ENCODE peak calls at places on chromosomes 11 and 22, in nine cellular contexts. E, Q, S, N, U, V, Z, D and X are unnamed samples.
A peak's percentile ranks its signal among the peaks of the same experiment; 100 is the strongest.

GRCh38 chr11:115368616-115369015 is 135.6 kb downstream of the CADM1 start:
- DNase-seq in S (no peak), N (no peak), E (no peak), D (no peak), V (no peak), Q (no peak), U (no peak), Z (no peak), X (no peak)

GRCh38 chr22:47568700-47569099 is 806.2 kb downstream of the TBC1D22A start:
- DNase-seq in D (no peak), V (no peak), Q (no peak), N (no peak), Z (no peak), S (no peak), E (no peak), U (no peak), X (no peak)

GRCh38 chr11:61736310-61736709 is 16.1 kb upstream of the MYRF start:
- DNase-seq in V (no peak), U (peak; percentile 76), S (no peak), Q (no peak), D (no peak), Z (no peak), N (no peak), E (no peak), X (no peak)

GRCh38 chr22:41636467-41636866 is 15.4 kb downstream of the XRCC6 start:
- DNase-seq in N (no peak), Q (peak; percentile 32), V (no peak), D (peak; percentile 79), Z (no peak), S (peak; percentile 40), E (no peak), U (peak; percentile 40), X (peak; percentile 69)

GRCh38 chr22:23613193-23613973 is 18.7 kb downstream of the DRICH1 start:
- DNase-seq in D (no peak), Q (no peak), S (no peak), U (no peak), E (no peak), Z (no peak), V (no peak), N (no peak), X (no peak)

GRCh38 chr11:62976109-62976508 is 8.7 kb downstream of the SLC22A6 start:
- DNase-seq in D (no peak), E (no peak), U (no peak), Z (no peak), N (no peak), Q (no peak), S (no peak), V (no peak), X (peak; percentile 8)

GRCh38 chr11:35944503-35945136 is 758 bp downstream of the LDLRAD3 start:
- DNase-seq in Z (no peak), S (no peak), D (no peak), N (no peak), E (no peak), Q (peak; percentile 21), U (no peak), V (no peak), X (peak; percentile 77)

GRCh38 chr11:101127348-101127698 is 2.3 kb downstream of the PGR start:
- DNase-seq in U (no peak), Q (peak; percentile 40), E (peak; percentile 26), N (peak; percentile 32), S (peak; percentile 56), Z (no peak), D (peak; percentile 31), V (no peak), X (peak; percentile 73)

GRCh38 chr11:124717421-124717785 is 22.3 kb upstream of the NRGN start:
- DNase-seq in S (no peak), E (no peak), Q (no peak), Z (no peak), D (no peak), V (no peak), N (no peak), U (no peak), X (no peak)

GRCh38 chr11:124717786-124718634 is 21.7 kb upstream of the NRGN start:
- DNase-seq in D (no peak), Z (no peak), N (no peak), V (no peak), S (peak; percentile 73), U (no peak), Q (no peak), E (no peak), X (no peak)

GRCh38 chr11:124707813-124708212 is 31.9 kb upstream of the NRGN start:
- DNase-seq in S (no peak), D (no peak), U (no peak), V (no peak), Q (no peak), N (no peak), Z (no peak), E (no peak), X (no peak)

GRCh38 chr11:124716596-124716995 is 23.1 kb upstream of the NRGN start:
- DNase-seq in Q (no peak), N (no peak), S (no peak), V (no peak), D (no peak), U (no peak), Z (no peak), E (no peak), X (no peak)

DNA sequence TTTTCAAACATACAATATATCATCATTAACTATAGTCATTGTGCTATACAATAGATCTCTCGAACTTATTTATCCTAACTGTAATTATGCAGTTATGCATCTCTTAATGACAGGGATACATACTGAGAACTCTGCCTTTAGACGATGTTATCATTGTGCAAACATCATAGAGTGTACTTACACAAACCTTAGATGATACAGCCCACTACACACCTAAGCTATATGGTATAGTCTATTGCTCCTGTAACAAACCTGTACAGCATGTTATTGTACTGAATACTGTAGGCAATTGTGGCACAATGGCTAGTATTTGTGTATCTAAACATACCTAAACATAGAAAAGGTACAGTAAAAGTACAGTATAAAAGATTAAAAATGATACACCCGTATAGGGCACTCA is 27.4 kb upstream of the NRGN start:
- DNase-seq in N (no peak), V (no peak), Z (no peak), S (no peak), Q (no peak), U (no peak), E (no peak), D (no peak), X (no peak)
- H3K4me3 ChIP-seq in N (no peak overlapping the region), V (no peak overlapping the region), Z (no peak overlapping the region), S (no peak overlapping the region), Q (no peak overlapping the region), U (no peak overlapping the region), E (no peak overlapping the region), D (no peak overlapping the region), X (no peak overlapping the region)

GRCh38 chr11:66569076-66569475 is 670 bp upstream of the CTSF start:
- DNase-seq in N (no peak), Q (no peak), U (no peak), Z (no peak), S (no peak), V (no peak), E (no peak), D (no peak), X (peak; percentile 67)

GRCh38 chr11:66570117-66570825 is 1.9 kb upstream of the CTSF start:
- DNase-seq in Q (no peak), U (no peak), D (no peak), E (no peak), N (no peak), V (no peak), S (no peak), Z (no peak), X (no peak)

GRCh38 chr11:66566221-66566620 is 2.2 kb downstream of the CTSF start:
- DNase-seq in Q (no peak), U (no peak), N (no peak), S (no peak), D (no peak), V (no peak), Z (no peak), E (no peak), X (peak; percentile 67)

GRCh38 chr11:66567787-66568123 is 651 bp downstream of the CTSF start:
- DNase-seq in Q (no peak), N (no peak), U (no peak), V (no peak), Z (no peak), S (no peak), D (no peak), E (no peak), X (peak; percentile 60)

GRCh38 chr11:66568124-66568916 is at the start of gene CTSF:
- DNase-seq in Z (peak; percentile 24), N (peak; percentile 83), E (peak; percentile 85), U (peak; percentile 91), D (peak; percentile 92), S (peak; percentile 91), V (peak; percentile 91), Q (peak; percentile 90), X (peak; percentile 84)
- H3K27ac ChIP-seq in Z (no peak within 1 kb of the TSS), N (peak within 1 kb of the TSS; percentile 75), E (peak within 1 kb of the TSS; percentile 72), U (peak within 1 kb of the TSS; percentile 80), D (no peak within 1 kb of the TSS), S (peak within 1 kb of the TSS; percentile 47), V (no peak within 1 kb of the TSS), Q (no peak within 1 kb of the TSS), X (peak within 1 kb of the TSS; percentile 73)

GRCh38 chr11:452916-453527 is 2.9 kb downstream of the PTDSS2 start:
- DNase-seq in U (no peak), V (no peak), D (no peak), S (no peak), Q (no peak), E (no peak), Z (no peak), N (no peak), X (no peak)

GRCh38 chr11:451738-452137 is 1.7 kb downstream of the PTDSS2 start:
- DNase-seq in V (no peak), D (no peak), E (no peak), S (no peak), U (no peak), Z (no peak), N (no peak), Q (no peak), X (no peak)

GRCh38 chr11:449889-450808 is at the start of gene PTDSS2:
- DNase-seq in N (peak; percentile 97), Q (peak; percentile 96), Z (peak; percentile 86), E (peak; percentile 97), V (peak; percentile 97), D (peak; percentile 98), U (peak; percentile 96), S (peak; percentile 98), X (peak; percentile 97)

GRCh38 chr11:452203-452744 is 2.2 kb downstream of the PTDSS2 start:
- DNase-seq in S (no peak), U (no peak), Z (no peak), N (no peak), V (no peak), E (no peak), D (no peak), Q (no peak), X (no peak)

DNA sequence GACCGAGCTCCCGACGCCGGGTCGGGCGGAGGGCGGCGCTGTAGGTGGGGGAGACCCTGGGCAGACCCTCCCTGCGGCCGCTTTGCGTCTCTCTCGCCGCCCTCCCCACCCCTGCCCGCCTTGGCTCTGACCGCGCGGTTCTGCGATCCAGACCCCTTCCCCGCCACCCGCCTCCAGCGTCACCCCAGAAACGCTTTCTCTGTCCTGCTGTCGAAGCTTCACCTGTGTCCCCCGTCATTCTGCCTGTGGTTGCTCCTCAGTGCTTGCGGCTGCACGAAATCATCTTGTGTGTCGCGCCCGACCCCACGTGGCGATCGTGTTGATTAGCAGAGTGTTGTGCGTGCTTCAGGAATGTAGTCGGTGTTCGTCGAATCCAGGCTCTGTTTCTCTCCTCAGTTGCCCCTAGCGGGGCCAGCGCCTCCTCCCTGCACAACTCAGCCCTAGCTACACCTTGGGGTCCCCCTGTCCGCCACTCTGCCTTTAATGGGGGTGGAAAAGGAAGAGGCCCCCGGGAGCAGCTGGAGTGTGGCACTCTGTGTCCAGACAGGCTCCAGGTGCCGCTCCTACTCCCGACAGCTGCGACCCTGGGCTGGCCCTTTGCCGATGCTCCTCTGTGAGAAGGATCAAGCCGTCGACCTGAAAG is 851 bp downstream of the PTDSS2 start:
- DNase-seq in U (peak; percentile 87), N (peak; percentile 47), E (peak; percentile 79), Q (peak; percentile 77), V (peak; percentile 68), Z (no peak), D (peak; percentile 77), S (peak; percentile 65), X (no peak)
- TF ChIP-seq CTCF in U (peak; percentile 7), N (no peak), E (peak; percentile 34), Q (no peak), V (no peak), Z (peak; percentile 6), D (no peak), S (no peak), X (no peak)

GRCh38 chr22:19516378-19517170 is 7.6 kb downstream of the CLDN5 start:
- DNase-seq in V (no peak), U (no peak), D (no peak), N (no peak), Q (no peak), E (no peak), Z (no peak), S (no peak), X (no peak)

GRCh38 chr22:19519041-19519926 is 4.9 kb downstream of the CLDN5 start:
- DNase-seq in V (no peak), E (no peak), U (no peak), S (no peak), Q (no peak), Z (no peak), D (no peak), N (no peak), X (no peak)

GRCh38 chr22:19518568-19519030 is 5.6 kb downstream of the CLDN5 start:
- DNase-seq in D (no peak), Q (no peak), U (no peak), Z (no peak), N (no peak), S (no peak), V (no peak), E (no peak), X (no peak)

GRCh38 chr22:19517171-19517500 is 7.1 kb downstream of the CLDN5 start:
- DNase-seq in Z (no peak), U (no peak), Q (no peak), D (no peak), N (no peak), V (no peak), E (no peak), S (no peak), X (no peak)

GRCh38 chr22:19517919-19518567 is 6.2 kb downstream of the CLDN5 start:
- DNase-seq in S (no peak), E (no peak), N (no peak), D (no peak), Z (no peak), U (no peak), V (no peak), Q (no peak), X (peak; percentile 46)
- H3K4me3 ChIP-seq in S (no peak overlapping the region), E (no peak overlapping the region), N (no peak overlapping the region), D (no peak overlapping the region), Z (no peak overlapping the region), U (no peak overlapping the region), V (no peak overlapping the region), Q (no peak overlapping the region), X (no peak overlapping the region)